ENCODE peak calls at places on chromosomes 11 and 22, in nine cellular contexts. M is thoracic aorta, S is A549, O is IMR-90, R is GM12865, P is esophagus squamous epithelium, F is fibroblast of the aortic adventitia, U is upper lobe of right lung, A is tibial artery. N is an unnamed sample.

GRCh38 chr22:17570851-17571631 is 7.7 kb downstream of the SLC25A18 start:
- DNase-seq in A (peak; percentile 78), O (peak; percentile 83), M (peak; percentile 53), S (no peak), U (peak; percentile 79), R (no peak), P (no peak), F (peak; percentile 61), N (peak; percentile 68)

GRCh38 chr22:48832592-48832991 is 995.1 kb downstream of the BRD1 start:
- DNase-seq in O (no peak), P (no peak), R (no peak), M (no peak), U (no peak), A (no peak), S (no peak), F (no peak), N (no peak)

GRCh38 chr11:111307472-111308108 is 9.2 kb downstream of the POU2AF3 start:
- DNase-seq in R (no peak), F (no peak), A (no peak), U (no peak), S (no peak), P (no peak), M (no peak), O (no peak), N (no peak)

GRCh38 chr11:134382830-134383229 is 29.2 kb downstream of the B3GAT1 start:
- DNase-seq in S (no peak), M (no peak), R (no peak), P (no peak), U (no peak), O (no peak), A (no peak), F (no peak), N (no peak)

GRCh38 chr11:95065336-95065735 is 1.4 kb upstream of the SRSF8 start:
- DNase-seq in P (no peak), O (no peak), A (no peak), M (no peak), S (no peak), R (no peak), F (no peak), U (no peak), N (peak; percentile 77)

GRCh38 chr11:46397526-46397925 is 6.0 kb upstream of the CHRM4 start:
- DNase-seq in P (no peak), A (no peak), U (no peak), M (no peak), F (no peak), S (no peak), O (no peak), R (no peak), N (no peak)

GRCh38 chr22:26550498-26551033 is 38.3 kb upstream of the TFIP11 start:
- DNase-seq in M (no peak), A (peak; percentile 52), S (no peak), U (peak; percentile 86), O (peak; percentile 98), P (no peak), R (no peak), F (peak; percentile 89), N (no peak)

GRCh38 chr11:123316003-123316402 is 114.1 kb upstream of the GRAMD1B start:
- DNase-seq in U (no peak), A (no peak), R (peak; percentile 28), F (peak; percentile 11), O (peak; percentile 79), M (no peak), P (no peak), S (no peak), N (no peak)

GRCh38 chr22:19576460-19577421 is 52.5 kb upstream of the CLDN5 start:
- DNase-seq in U (no peak), R (peak; percentile 38), S (no peak), A (no peak), P (no peak), O (peak; percentile 69), M (no peak), F (peak; percentile 56), N (peak; percentile 84)

GRCh38 chr11:40161855-40162410 is 1297.5 kb downstream of the LRRC4C start:
- DNase-seq in M (no peak), F (no peak), S (no peak), O (no peak), U (no peak), P (no peak), A (no peak), R (no peak), N (no peak)

GRCh38 chr11:16924826-16925494 is 89.3 kb downstream of the PLEKHA7 start:
- DNase-seq in O (no peak), S (peak; percentile 74), P (no peak), U (peak; percentile 82), M (no peak), R (no peak), F (peak; percentile 32), A (peak; percentile 44), N (peak; percentile 89)

GRCh38 chr11:16924462-16924825 is 89.8 kb downstream of the PLEKHA7 start:
- DNase-seq in A (no peak), U (no peak), O (no peak), R (no peak), M (no peak), P (no peak), S (no peak), F (no peak), N (no peak)

GRCh38 chr11:16928052-16928451 is 86.2 kb downstream of the PLEKHA7 start:
- DNase-seq in P (no peak), A (no peak), O (no peak), R (no peak), F (no peak), U (no peak), M (no peak), S (no peak), N (no peak)

GRCh38 chr11:16925495-16926065 is 88.6 kb downstream of the PLEKHA7 start:
- DNase-seq in F (no peak), S (peak; percentile 50), O (no peak), M (no peak), A (no peak), U (peak; percentile 73), R (no peak), P (no peak), N (peak; percentile 37)

GRCh38 chr11:16926868-16927267 is 87.3 kb downstream of the PLEKHA7 start:
- DNase-seq in O (no peak), M (no peak), R (no peak), U (no peak), F (no peak), A (no peak), P (no peak), S (no peak), N (no peak)
- H3K4me3 ChIP-seq in O (no peak overlapping the region), M (no peak overlapping the region), R (no peak overlapping the region), U (no peak overlapping the region), F (no peak overlapping the region), A (no peak overlapping the region), P (no peak overlapping the region), S (no peak overlapping the region), N (no peak overlapping the region)

GRCh38 chr11:73907191-73907590 is 30.4 kb downstream of the PAAF1 start:
- DNase-seq in S (peak; percentile 49), A (no peak), F (peak; percentile 28), U (no peak), R (peak; percentile 1), O (peak; percentile 55), P (no peak), M (no peak), N (peak; percentile 74)
- TF ChIP-seq CTCF in S (peak; percentile 8), A (no peak), F (peak; percentile 18), U (no peak), R (no peak), O (peak; percentile 31), P (no peak), M (no peak), N (peak; percentile 8)

DNA sequence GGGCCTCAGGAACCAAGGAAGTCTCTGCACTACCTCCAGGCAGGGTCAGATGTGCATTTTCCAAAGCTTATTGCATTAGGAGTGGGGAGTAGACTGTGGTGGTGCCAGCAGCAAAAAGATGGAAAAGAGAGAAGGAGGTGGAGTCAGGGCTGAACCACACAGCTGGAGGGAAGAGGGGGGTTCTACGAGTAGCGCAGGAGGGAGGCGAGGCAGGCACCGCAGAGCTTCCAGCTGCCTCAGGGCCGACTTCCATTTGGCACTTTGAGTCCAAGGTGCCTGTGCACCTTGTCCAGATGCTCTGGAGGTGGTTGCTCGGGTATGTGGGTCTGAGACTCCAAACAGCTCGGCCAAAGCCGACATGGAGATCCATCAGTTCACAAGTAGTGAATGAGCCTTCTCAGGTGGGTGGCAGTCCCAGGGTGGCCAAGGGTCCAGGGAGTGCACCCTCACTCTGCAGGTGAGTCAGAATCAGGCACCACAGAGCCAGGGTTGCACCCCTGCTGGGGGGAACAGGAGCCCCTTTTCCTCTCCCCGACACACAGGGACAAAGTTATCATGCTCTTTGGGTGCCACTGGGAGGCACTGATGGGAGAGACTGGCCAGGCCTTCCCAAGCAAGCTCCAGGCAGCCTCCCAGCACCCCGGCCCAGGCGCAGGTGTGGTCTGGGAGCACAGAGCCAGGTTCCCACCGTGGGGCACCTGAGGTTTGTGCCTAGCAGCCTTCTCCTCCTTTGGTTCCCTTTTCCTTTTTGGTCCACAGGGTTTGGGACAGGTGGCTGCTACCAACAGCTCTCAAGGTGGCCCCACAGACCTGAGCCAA is 30.2 kb downstream of the GGT5 start:
- DNase-seq in S (no peak), R (no peak), U (no peak), P (no peak), M (no peak), F (no peak), O (no peak), A (no peak), N (no peak)
- H3K4me3 ChIP-seq in S (no peak overlapping the region), R (no peak overlapping the region), U (no peak overlapping the region), P (no peak overlapping the region), M (no peak overlapping the region), F (no peak overlapping the region), O (no peak overlapping the region), A (no peak overlapping the region), N (no peak overlapping the region)

GRCh38 chr22:50688448-50688847 is 15.8 kb downstream of the SHANK3 start:
- DNase-seq in M (no peak), R (no peak), F (no peak), P (no peak), A (no peak), O (no peak), S (no peak), U (peak; percentile 52), N (no peak)

GRCh38 chr22:50693462-50693861 is 20.8 kb downstream of the SHANK3 start:
- DNase-seq in M (no peak), U (no peak), F (no peak), R (no peak), O (no peak), A (no peak), S (no peak), P (no peak), N (no peak)

GRCh38 chr22:50694766-50695420 is 22.3 kb downstream of the SHANK3 start:
- DNase-seq in M (no peak), R (no peak), F (no peak), P (no peak), A (peak; percentile 13), O (no peak), U (peak; percentile 60), S (no peak), N (no peak)

GRCh38 chr22:50694099-50694498 is 21.5 kb downstream of the SHANK3 start:
- DNase-seq in P (no peak), A (no peak), S (no peak), O (peak; percentile 25), M (no peak), F (peak; percentile 20), R (peak; percentile 35), U (no peak), N (peak; percentile 40)

DNA sequence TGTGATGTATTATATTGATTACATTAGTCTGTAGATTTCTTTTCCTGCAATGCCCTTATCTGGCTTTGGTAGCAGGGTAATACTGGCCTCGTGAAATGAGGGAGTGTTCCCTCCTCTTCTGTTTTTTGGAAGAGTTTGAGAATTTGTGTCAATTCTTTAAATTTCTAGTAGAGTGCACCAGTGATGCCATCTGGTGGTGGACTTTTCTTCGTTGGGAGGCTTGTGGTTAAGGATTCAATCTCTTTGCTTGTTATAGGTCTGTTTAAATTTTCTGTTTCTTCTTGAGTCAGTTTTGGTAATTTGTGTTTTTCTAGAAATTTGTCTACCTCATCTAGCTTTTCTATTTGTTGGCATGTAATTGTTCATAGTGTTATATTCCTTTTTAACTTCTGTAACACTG is 18.9 kb downstream of the SHANK3 start:
- DNase-seq in U (no peak), O (peak; percentile 44), S (peak; percentile 42), F (peak; percentile 61), A (peak; percentile 13), P (no peak), R (peak; percentile 56), M (no peak), N (peak; percentile 50)
- TF ChIP-seq CTCF in U (peak; percentile 49), O (peak; percentile 60), S (peak; percentile 50), F (peak; percentile 46), A (no peak), P (peak; percentile 46), R (peak; percentile 50), M (no peak), N (peak; percentile 67)